ENCODE peak calls at places on chromosomes 11 and 22, in seven cellular contexts. E, S, V, U, C, J and O are unnamed samples.

GRCh38 chr11:45333506-45333971 is 47.4 kb upstream of the SYT13 start:
- DNase-seq in J (no peak), V (peak), C (peak), U (no peak), S (no peak), E (peak), O (no peak)

GRCh38 chr11:74519719-74520118 is 26.2 kb upstream of the LIPT2 start:
- DNase-seq in V (no peak), S (no peak), U (no peak), J (no peak), E (no peak), C (no peak), O (no peak)

GRCh38 chr22:46572911-46573780 is 35.7 kb upstream of the CELSR1 start:
- DNase-seq in S (no peak), E (no peak), C (peak), V (no peak), U (no peak), J (no peak), O (no peak)

GRCh38 chr11:126601550-126602215 is 246.2 kb downstream of the ST3GAL4 start:
- DNase-seq in C (peak), S (no peak), E (no peak), V (no peak), J (no peak), U (no peak), O (no peak)

GRCh38 chr11:126816655-126817054 is 183.9 kb downstream of the KIRREL3 start:
- DNase-seq in V (no peak), J (no peak), U (no peak), S (no peak), C (no peak), E (no peak), O (no peak)

GRCh38 chr11:24234822-24235508 is 261.9 kb upstream of the LUZP2 start:
- DNase-seq in J (peak), E (peak), C (no peak), V (no peak), U (no peak), S (peak), O (no peak)

GRCh38 chr22:24331468-24332440 is 61.1 kb downstream of the SPECC1L start:
- DNase-seq in C (no peak), J (no peak), U (no peak), E (no peak), V (no peak), S (no peak), O (no peak)

GRCh38 chr11:34754171-34754823 is 133.4 kb downstream of the EHF start:
- DNase-seq in U (no peak), E (no peak), S (no peak), J (no peak), V (no peak), C (no peak), O (no peak)

GRCh38 chr11:120816711-120817110 is 207.2 kb upstream of the TBCEL start:
- DNase-seq in V (no peak), C (no peak), U (no peak), J (no peak), S (no peak), E (no peak), O (no peak)

GRCh38 chr11:117716652-117717440 is 80.2 kb downstream of the DSCAML1 start:
- DNase-seq in E (no peak), S (no peak), J (no peak), U (no peak), V (no peak), C (no peak), O (no peak)

GRCh38 chr11:85776951-85777602 is 33.9 kb downstream of the SYTL2 start:
- DNase-seq in C (no peak), E (no peak), U (no peak), V (no peak), J (no peak), S (no peak), O (no peak)

GRCh38 chr22:41768420-41768819 is 32.1 kb upstream of the CCDC134 start:
- DNase-seq in V (no peak), J (no peak), S (no peak), U (no peak), C (no peak), E (no peak), O (no peak)

GRCh38 chr11:72223615-72224586 is 666 bp upstream of the INPPL1 start:
- DNase-seq in C (peak), E (peak), J (no peak), S (peak), V (peak), U (peak), O (peak)

GRCh38 chr11:104534268-104534667 is 364.0 kb downstream of the CASP12 start:
- DNase-seq in C (no peak), S (no peak), U (no peak), J (peak), E (no peak), V (no peak), O (no peak)

GRCh38 chr11:119416606-119417580 is 6.1 kb downstream of the THY1 start:
- DNase-seq in E (no peak), J (no peak), S (no peak), C (peak), V (no peak), U (no peak), O (no peak)

GRCh38 chr11:114440971-114441810 is 1.9 kb downstream of the REXO2 start:
- DNase-seq in U (no peak), E (no peak), S (no peak), C (no peak), J (no peak), V (no peak), O (no peak)

GRCh38 chr11:108693852-108694251 is 29.0 kb downstream of the DDX10 start:
- DNase-seq in J (no peak), V (no peak), C (no peak), E (no peak), U (no peak), S (no peak), O (no peak)

GRCh38 chr11:94583213-94583884 is 16.2 kb downstream of the PIWIL4 start:
- DNase-seq in U (no peak), E (no peak), V (no peak), S (no peak), J (no peak), C (no peak), O (no peak)

GRCh38 chr11:22510741-22511140 is 114.9 kb downstream of the FANCF start:
- DNase-seq in E (no peak), V (no peak), C (no peak), J (no peak), U (no peak), S (no peak), O (no peak)

GRCh38 chr11:3127706-3128355 is 37.3 kb downstream of the OSBPL5 start:
- DNase-seq in U (peak), V (no peak), C (no peak), E (no peak), J (no peak), S (no peak), O (no peak)

GRCh38 chr11:44687310-44687842 is 39.4 kb upstream of the TSPAN18 start:
- DNase-seq in S (no peak), U (no peak), C (no peak), J (no peak), V (no peak), E (no peak), O (no peak)

GRCh38 chr22:37183432-37184379 is 4.3 kb downstream of the C1QTNF6 start:
- DNase-seq in V (no peak), J (no peak), E (no peak), U (peak), C (no peak), S (no peak), O (no peak)

GRCh38 chr11:11537871-11538270 is 83.9 kb downstream of the GALNT18 start:
- DNase-seq in V (no peak), C (no peak), J (no peak), U (no peak), E (no peak), S (no peak), O (no peak)

GRCh38 chr11:73242291-73243092 is 24.4 kb downstream of the P2RY2 start:
- DNase-seq in V (peak), U (peak), S (peak), J (peak), C (peak), E (peak), O (peak)

GRCh38 chr11:33980896-33981295 is 70.6 kb upstream of the CAPRIN1 start:
- DNase-seq in V (no peak), S (no peak), J (no peak), E (no peak), U (no peak), C (no peak), O (no peak)

GRCh38 chr11:65542738-65543390 is 15.3 kb downstream of the LTBP3 start:
- DNase-seq in U (no peak), E (no peak), S (no peak), J (no peak), C (no peak), V (no peak), O (no peak)

GRCh38 chr11:67582026-67582425 is 1.6 kb upstream of the GSTP1 start:
- DNase-seq in V (no peak), C (no peak), J (no peak), E (no peak), S (no peak), U (no peak), O (no peak)

GRCh38 chr11:67584881-67585873 is 1.6 kb downstream of the GSTP1 start:
- DNase-seq in J (no peak), V (no peak), U (peak), C (no peak), S (no peak), E (no peak), O (no peak)

GRCh38 chr11:67584205-67584880 is 731 bp downstream of the GSTP1 start:
- DNase-seq in S (peak), C (peak), V (no peak), J (no peak), E (peak), U (peak), O (peak)

GRCh38 chr11:67581469-67581868 is 2.1 kb upstream of the GSTP1 start:
- DNase-seq in E (peak), S (peak), U (no peak), J (no peak), V (no peak), C (peak), O (no peak)

DNA sequence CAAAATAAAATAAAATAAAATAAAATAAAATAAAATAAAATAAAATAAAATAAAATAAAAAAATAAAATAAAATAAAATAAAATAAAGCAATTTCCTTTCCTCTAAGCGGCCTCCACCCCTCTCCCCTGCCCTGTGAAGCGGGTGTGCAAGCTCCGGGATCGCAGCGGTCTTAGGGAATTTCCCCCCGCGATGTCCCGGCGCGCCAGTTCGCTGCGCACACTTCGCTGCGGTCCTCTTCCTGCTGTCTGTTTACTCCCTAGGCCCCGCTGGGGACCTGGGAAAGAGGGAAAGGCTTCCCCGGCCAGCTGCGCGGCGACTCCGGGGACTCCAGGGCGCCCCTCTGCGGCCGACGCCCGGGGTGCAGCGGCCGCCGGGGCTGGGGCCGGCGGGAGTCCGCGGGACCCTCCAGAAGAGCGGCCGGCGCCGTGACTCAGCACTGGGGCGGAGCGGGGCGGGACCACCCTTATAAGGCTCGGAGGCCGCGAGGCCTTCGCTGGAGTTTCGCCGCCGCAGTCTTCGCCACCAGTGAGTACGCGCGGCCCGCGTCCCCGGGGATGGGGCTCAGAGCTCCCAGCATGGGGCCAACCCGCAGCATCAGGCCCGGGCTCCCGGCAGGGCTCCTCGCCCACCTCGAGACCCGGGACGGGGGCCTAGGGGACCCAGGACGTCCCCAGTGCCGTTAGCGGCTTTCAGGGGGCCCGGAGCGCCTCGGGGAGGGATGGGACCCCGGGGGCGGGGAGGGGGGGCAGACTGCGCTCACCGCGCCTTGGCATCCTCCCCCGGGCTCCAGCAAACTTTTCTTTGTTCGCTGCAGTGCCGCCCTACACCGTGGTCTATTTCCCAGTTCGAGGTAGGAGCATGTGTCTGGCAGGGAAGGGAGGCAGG is at the start of gene GSTP1:
- DNase-seq in U (peak), C (peak), V (peak), E (peak), J (peak), S (peak), O (peak)
- TF ChIP-seq CTCF in U (peak), C (peak), V (peak), E (peak), J (peak), S (peak), O (peak)

GRCh38 chr22:43050995-43051394 is 36.0 kb upstream of the PACSIN2 start:
- DNase-seq in V (no peak), E (no peak), U (no peak), C (peak), J (no peak), S (no peak), O (no peak)

GRCh38 chr22:43057641-43058040 is 31.6 kb downstream of the TTLL1 start:
- DNase-seq in S (no peak), C (no peak), E (no peak), V (no peak), U (no peak), J (no peak), O (no peak)

GRCh38 chr22:43047605-43048004 is 32.7 kb upstream of the PACSIN2 start:
- DNase-seq in V (no peak), E (no peak), J (no peak), U (no peak), C (no peak), S (no peak), O (no peak)

DNA sequence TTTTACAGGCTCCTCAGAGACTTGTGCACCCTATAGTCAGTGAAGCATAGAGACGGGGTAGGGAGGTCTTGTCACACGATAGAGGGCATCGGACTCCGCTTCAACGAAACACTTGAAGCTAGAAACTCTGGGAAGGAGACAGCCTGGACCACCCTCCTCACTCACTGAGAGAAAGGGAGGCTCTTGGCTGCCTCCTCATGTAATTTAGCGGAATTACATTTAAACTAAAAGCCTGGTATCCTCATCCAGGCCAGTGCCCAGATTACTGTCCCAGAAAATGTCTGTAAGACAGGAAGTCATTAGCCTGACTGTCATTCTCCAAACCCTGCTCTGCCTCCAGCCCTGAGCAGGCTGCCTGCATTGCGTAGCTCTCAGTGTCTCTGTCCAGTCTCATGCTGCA is 36.0 kb downstream of the TTLL1 start:
- DNase-seq in V (no peak), E (no peak), C (peak), J (no peak), U (no peak), S (no peak), O (no peak)
- TF ChIP-seq CTCF in V (peak), E (no peak), C (peak), J (peak), U (no peak), S (peak), O (no peak)

GRCh38 chr22:39300198-39300830 is 19.1 kb downstream of the RPL3 start:
- DNase-seq in J (no peak), E (no peak), V (no peak), S (no peak), U (no peak), C (peak), O (no peak)
- TF ChIP-seq CTCF in J (no peak), E (no peak), V (no peak), S (no peak), U (no peak), C (peak), O (no peak)

GRCh38 chr11:1293619-1294015 is 15.8 kb downstream of the TOLLIP start:
- DNase-seq in J (no peak), V (no peak), U (no peak), S (peak), E (no peak), C (peak), O (no peak)
- TF ChIP-seq CTCF in J (peak), V (peak), U (no peak), S (no peak), E (no peak), C (peak), O (no peak)

GRCh38 chr11:123740787-123741158 is 687 bp downstream of the ZNF202 start:
- DNase-seq in U (no peak), S (no peak), C (no peak), V (no peak), E (no peak), J (no peak), O (no peak)
- TF ChIP-seq CTCF in U (no peak), S (no peak), C (no peak), V (no peak), E (no peak), J (no peak), O (no peak)

DNA sequence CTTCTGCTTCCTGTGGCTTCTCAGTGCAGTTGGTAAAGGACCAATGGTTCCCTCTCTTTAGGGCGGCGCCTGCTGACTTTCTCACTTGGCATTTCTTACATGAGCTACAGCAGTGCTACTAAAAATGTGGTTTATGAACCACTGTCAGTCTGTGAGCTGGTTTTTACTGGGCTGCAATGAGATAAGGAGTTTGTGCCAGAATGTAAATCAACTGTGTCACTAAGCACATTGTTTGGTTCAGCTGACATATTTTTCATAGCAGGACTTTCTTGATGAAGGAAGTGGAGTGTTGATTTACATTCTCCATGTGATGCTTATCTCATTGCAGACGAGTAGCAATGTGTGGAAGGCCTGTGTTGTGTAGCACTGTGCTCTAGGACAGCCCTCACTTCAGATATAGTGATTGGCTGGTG is 463.3 kb downstream of the SOX6 start:
- DNase-seq in S (no peak), V (no peak), C (no peak), U (no peak), J (peak), E (no peak), O (no peak)
- TF ChIP-seq CTCF in S (no peak), V (no peak), C (no peak), U (no peak), J (no peak), E (no peak), O (no peak)

GRCh38 chr11:132140056-132140455 is 769.6 kb downstream of the NTM start:
- DNase-seq in J (no peak), E (no peak), S (no peak), C (peak), V (no peak), U (no peak), O (no peak)
- TF ChIP-seq CTCF in J (no peak), E (no peak), S (peak), C (peak), V (no peak), U (no peak), O (no peak)

DNA sequence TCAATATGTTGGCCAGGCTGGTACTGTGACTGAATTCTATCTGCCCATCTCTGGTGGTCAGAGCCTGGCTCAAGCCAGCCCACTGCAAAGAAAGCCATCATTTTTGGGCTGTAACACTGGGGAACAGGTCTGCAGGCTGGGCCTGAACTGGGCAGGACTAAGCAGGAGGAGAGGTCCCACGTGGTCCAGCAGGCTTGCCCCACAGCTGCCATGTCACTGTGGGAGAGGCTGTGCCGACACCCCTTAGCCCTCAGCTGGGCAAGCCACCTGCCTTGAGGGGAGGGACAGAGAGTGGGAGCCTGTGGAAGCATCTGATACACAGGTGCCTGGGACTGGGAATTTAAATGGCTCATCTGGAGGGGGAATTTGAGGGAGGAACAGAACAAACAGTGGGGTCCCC is 66.7 kb upstream of the CLTCL1 start:
- DNase-seq in C (no peak), U (no peak), J (no peak), V (no peak), S (no peak), E (no peak), O (no peak)
- TF ChIP-seq CTCF in C (no peak), U (no peak), J (no peak), V (no peak), S (no peak), E (no peak), O (no peak)

DNA sequence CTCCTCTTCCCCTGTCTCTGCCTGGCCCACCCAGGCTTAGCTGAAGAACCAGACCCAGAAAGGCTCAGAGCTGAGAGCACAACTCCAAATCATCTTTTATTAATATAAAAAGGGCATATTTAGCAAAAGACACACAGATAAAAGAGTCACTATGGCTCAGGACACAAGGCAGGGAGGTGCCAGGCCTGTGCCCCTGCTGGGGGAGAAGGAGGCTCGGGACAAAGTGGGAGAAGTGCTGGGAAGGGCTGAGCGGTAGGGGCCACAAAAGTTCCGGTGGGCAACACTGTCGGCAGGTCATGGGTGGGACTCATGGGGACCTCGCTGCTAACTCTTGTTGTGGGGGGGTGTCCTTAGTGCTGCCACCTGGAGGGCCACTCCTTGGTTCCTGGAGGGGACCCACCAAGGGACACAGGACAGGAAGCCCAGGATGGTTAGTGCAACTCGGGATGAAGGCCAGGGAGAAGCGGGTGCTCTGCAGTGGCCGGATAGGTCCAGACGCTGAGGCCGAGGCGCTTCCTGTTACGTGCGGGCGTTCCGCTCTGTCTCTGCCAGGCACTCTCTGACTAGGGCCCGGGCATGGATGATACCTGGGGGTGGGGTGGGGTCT is 1.4 kb upstream of the PITPNM1 start:
- DNase-seq in J (no peak), C (no peak), E (no peak), S (peak), V (no peak), U (no peak), O (no peak)
- TF ChIP-seq CTCF in J (no peak), C (peak), E (no peak), S (no peak), V (no peak), U (peak), O (peak)